ENCODE peak calls at places on chromosomes 4 and X, in seven cellular contexts. F, I, E, W, Z, O and X are unnamed samples.

GRCh38 chr4:156294577-156294976 is 340.9 kb upstream of the CTSO start:
- DNase-seq in O (no peak), F (peak; percentile 91), E (no peak), I (peak; percentile 93), Z (no peak), W (no peak), X (no peak)

GRCh38 chr4:120830204-120830603 is 92.3 kb downstream of the PRDM5 start:
- DNase-seq in F (peak; percentile 62), W (no peak), Z (no peak), I (peak; percentile 48), O (no peak), E (no peak), X (no peak)

GRCh38 chr4:2412534-2412884 is 5.9 kb downstream of the ZFYVE28 start:
- DNase-seq in W (no peak), E (peak; percentile 72), Z (no peak), I (no peak), O (peak; percentile 82), F (no peak), X (peak; percentile 92)

GRCh38 chr4:84647307-84647884 is 64.5 kb downstream of the CDS1 start:
- DNase-seq in W (no peak), Z (no peak), I (no peak), E (no peak), O (no peak), F (peak; percentile 31), X (no peak)

GRCh38 chrX:18933611-18934010 is 50.3 kb downstream of the PHKA2 start:
- DNase-seq in O (no peak), E (no peak), I (no peak), F (no peak), Z (no peak), W (no peak), X (no peak)

GRCh38 chrX:68902706-68903105 is 73.9 kb downstream of the EFNB1 start:
- DNase-seq in F (no peak), Z (no peak), E (no peak), O (no peak), I (no peak), W (no peak), X (no peak)

GRCh38 chr4:80126435-80126834 is 53.4 kb upstream of the ANTXR2 start:
- DNase-seq in Z (no peak), I (no peak), F (no peak), O (no peak), W (no peak), E (no peak), X (no peak)

GRCh38 chr4:24382381-24382780 is 202.0 kb downstream of the DHX15 start:
- DNase-seq in W (no peak), F (peak; percentile 5), I (no peak), O (no peak), Z (no peak), E (no peak), X (no peak)

GRCh38 chr4:3871181-3871852 is 105.1 kb downstream of the ADRA2C start:
- DNase-seq in O (peak; percentile 31), F (no peak), W (peak; percentile 50), E (peak; percentile 65), I (no peak), Z (peak; percentile 43), X (peak; percentile 57)

GRCh38 chrX:39162322-39162721 is 361.1 kb downstream of the MID1IP1 start:
- DNase-seq in Z (no peak), O (peak; percentile 71), E (peak; percentile 45), I (no peak), W (no peak), F (no peak), X (peak; percentile 53)

GRCh38 chr4:1799997-1800375 is 6.9 kb downstream of the FGFR3 start:
- DNase-seq in E (no peak), O (no peak), Z (no peak), F (no peak), W (no peak), I (no peak), X (no peak)

GRCh38 chr4:34105311-34105710 is 2139.0 kb downstream of the ARAP2 start:
- DNase-seq in O (no peak), F (peak; percentile 74), I (peak; percentile 83), W (no peak), E (no peak), Z (no peak), X (no peak)

GRCh38 chrX:104335765-104336164 is 81.0 kb upstream of the ESX1 start:
- DNase-seq in F (peak; percentile 60), E (no peak), Z (no peak), O (no peak), W (no peak), I (peak; percentile 66), X (no peak)

GRCh38 chrX:16239211-16239610 is 71.9 kb downstream of the MAGEB17 start:
- DNase-seq in W (no peak), F (peak; percentile 49), O (peak; percentile 27), Z (no peak), E (peak; percentile 4), I (peak; percentile 49), X (peak; percentile 28)

GRCh38 chr4:32560306-32560705 is 1840.1 kb downstream of the PCDH7 start:
- DNase-seq in F (peak; percentile 90), I (peak; percentile 78), Z (no peak), W (no peak), E (no peak), O (no peak), X (no peak)

GRCh38 chr4:162485486-162485885 is 321.7 kb upstream of the FSTL5 start:
- DNase-seq in W (no peak), F (no peak), I (no peak), O (no peak), E (no peak), Z (no peak), X (no peak)

GRCh38 chr4:41657561-41657960 is 91.0 kb downstream of the PHOX2B start:
- DNase-seq in E (no peak), F (no peak), W (no peak), Z (no peak), I (no peak), O (no peak), X (no peak)

GRCh38 chr4:108774809-108775530 is 12.1 kb upstream of the ETNPPL start:
- DNase-seq in Z (no peak), O (no peak), W (no peak), I (no peak), E (no peak), F (no peak), X (no peak)

GRCh38 chr4:69656653-69657158 is 3.7 kb upstream of the UGT2A1 start:
- DNase-seq in I (no peak), W (no peak), Z (no peak), O (no peak), E (no peak), F (no peak), X (no peak)

GRCh38 chrX:30875957-30876356 is 13.1 kb downstream of the TAB3 start:
- DNase-seq in O (peak; percentile 26), E (no peak), F (peak; percentile 61), W (no peak), I (peak; percentile 72), Z (no peak), X (no peak)

GRCh38 chr4:155960522-155960921 is 6.9 kb upstream of the CTSO start:
- DNase-seq in F (peak; percentile 84), I (peak; percentile 82), O (no peak), E (no peak), W (no peak), Z (no peak), X (no peak)

GRCh38 chrX:94123062-94123461 is 449.1 kb downstream of the FAM133A start:
- DNase-seq in F (no peak), W (no peak), O (no peak), E (no peak), Z (no peak), I (no peak), X (no peak)

GRCh38 chrX:107107459-107107858 is 11.2 kb downstream of the RBM41 start:
- DNase-seq in Z (no peak), E (no peak), F (no peak), O (no peak), W (no peak), I (no peak), X (no peak)

GRCh38 chr4:2290974-2291704 is 29.2 kb upstream of the MXD4 start:
- DNase-seq in E (peak; percentile 61), Z (peak; percentile 63), F (no peak), W (peak; percentile 41), I (no peak), O (peak; percentile 64), X (peak; percentile 82)

GRCh38 chr4:102449751-102450352 is 51.3 kb upstream of the NFKB1 start:
- DNase-seq in E (peak; percentile 30), O (peak; percentile 59), F (peak; percentile 80), W (no peak), Z (peak; percentile 50), I (peak; percentile 79), X (peak; percentile 73)

GRCh38 chr4:182339246-182339645 is 96.0 kb downstream of the TENM3 start:
- DNase-seq in E (no peak), Z (no peak), F (no peak), W (no peak), O (no peak), I (no peak), X (no peak)

GRCh38 chrX:153750126-153750774 is 13.8 kb upstream of the PLXNB3 start:
- DNase-seq in Z (no peak), F (no peak), I (no peak), E (no peak), O (no peak), W (no peak), X (no peak)

GRCh38 chr4:101169044-101170014 is 178.0 kb downstream of the PPP3CA start:
- DNase-seq in O (peak; percentile 73), F (peak; percentile 78), W (no peak), I (peak; percentile 81), E (peak; percentile 42), Z (peak; percentile 51), X (peak; percentile 76)

GRCh38 chr4:31657859-31658258 is 937.7 kb downstream of the PCDH7 start:
- DNase-seq in Z (no peak), I (peak; percentile 42), W (no peak), F (peak; percentile 8), E (no peak), O (no peak), X (no peak)

GRCh38 chr4:110165382-110166285 is 32.8 kb downstream of the ELOVL6 start:
- DNase-seq in I (peak; percentile 39), E (peak; percentile 23), W (no peak), O (peak; percentile 73), Z (no peak), F (peak; percentile 35), X (peak; percentile 83)

GRCh38 chr4:141081921-141082381 is 51.3 kb downstream of the RNF150 start:
- DNase-seq in Z (no peak), W (no peak), I (no peak), O (no peak), E (no peak), F (no peak), X (no peak)

GRCh38 chrX:51420610-51421009 is 75.8 kb downstream of the NUDT11 start:
- DNase-seq in F (peak; percentile 52), W (no peak), E (no peak), O (peak; percentile 29), Z (peak; percentile 10), I (peak; percentile 55), X (peak; percentile 13)

GRCh38 chr4:8260656-8261111 is 8.9 kb upstream of the HTRA3 start:
- DNase-seq in I (peak; percentile 70), F (peak; percentile 67), O (no peak), W (no peak), E (no peak), Z (no peak), X (no peak)

GRCh38 chr4:65893957-65894755 is 223.9 kb upstream of the EPHA5 start:
- DNase-seq in I (peak; percentile 30), O (no peak), E (no peak), W (no peak), Z (no peak), F (peak; percentile 22), X (no peak)

GRCh38 chrX:45145492-45146215 is 55.0 kb downstream of the DIPK2B start:
- DNase-seq in F (no peak), W (no peak), E (no peak), O (no peak), Z (no peak), I (no peak), X (no peak)

GRCh38 chrX:53312946-53313745 is 31.8 kb upstream of the IQSEC2 start:
- DNase-seq in I (peak; percentile 57), W (peak; percentile 85), F (peak; percentile 56), O (peak; percentile 69), E (peak; percentile 42), Z (peak; percentile 39), X (peak; percentile 73)

GRCh38 chr4:91113130-91113706 is 986.0 kb downstream of the CCSER1 start:
- DNase-seq in I (peak; percentile 69), E (no peak), F (peak; percentile 51), W (no peak), O (no peak), Z (no peak), X (no peak)